ENCODE peak calls at places on chromosomes 7 and 10, in nine cellular contexts. S, T, M, E, I, H, R, G and N are unnamed samples.

GRCh38 chr10:48526371-48526821 is 78.5 kb downstream of the ARHGAP22 start:
- DNase-seq in H (no peak), T (no peak), R (no peak), G (peak), E (no peak), S (no peak), I (no peak), M (no peak), N (peak)

GRCh38 chr10:129372168-129372567 is 94.9 kb upstream of the MGMT start:
- DNase-seq in S (no peak), R (no peak), H (no peak), I (no peak), M (no peak), E (no peak), G (no peak), T (no peak), N (no peak)

GRCh38 chr10:125217986-125218675 is 57.8 kb upstream of the CTBP2 start:
- DNase-seq in I (no peak), E (no peak), G (no peak), M (no peak), T (no peak), S (no peak), H (no peak), R (no peak), N (no peak)

GRCh38 chr10:15175587-15175986 is 7.1 kb upstream of the NMT2 start:
- DNase-seq in R (no peak), M (no peak), E (no peak), S (no peak), G (no peak), H (no peak), T (no peak), I (no peak), N (no peak)

GRCh38 chr7:597348-598178 is 77.9 kb upstream of the PDGFA start:
- DNase-seq in R (no peak), S (no peak), H (no peak), M (no peak), G (no peak), I (no peak), T (no peak), E (no peak), N (no peak)

GRCh38 chr7:126501617-126502016 is 751.1 kb downstream of the GRM8 start:
- DNase-seq in G (no peak), M (peak), S (no peak), R (no peak), E (no peak), I (no peak), T (no peak), H (no peak), N (no peak)

GRCh38 chr10:124300735-124301134 is 118.0 kb downstream of the OAT start:
- DNase-seq in S (no peak), G (no peak), M (no peak), T (no peak), H (no peak), E (no peak), I (no peak), R (no peak), N (no peak)

GRCh38 chr10:44988957-44989620 is 10.5 kb upstream of the DEPP1 start:
- DNase-seq in M (no peak), R (no peak), G (peak), I (no peak), H (no peak), S (no peak), T (no peak), E (peak), N (no peak)

GRCh38 chr10:81680374-81680773 is 194.6 kb upstream of the NRG3 start:
- DNase-seq in E (no peak), I (no peak), G (no peak), M (no peak), R (no peak), T (no peak), S (no peak), H (no peak), N (no peak)

GRCh38 chr7:26083113-26083512 is 68.9 kb upstream of the NFE2L3 start:
- DNase-seq in S (no peak), G (no peak), R (no peak), M (no peak), H (no peak), E (no peak), T (no peak), I (no peak), N (peak)

GRCh38 chr10:56449770-56450169 is 88.7 kb upstream of the ZWINT start:
- DNase-seq in T (no peak), G (no peak), H (no peak), E (no peak), M (no peak), S (peak), R (no peak), I (no peak), N (no peak)

GRCh38 chr10:99658622-99659030 is 683 bp upstream of the ENTPD7 start:
- DNase-seq in I (peak), T (peak), E (peak), H (peak), R (no peak), M (peak), G (peak), S (no peak), N (peak)

GRCh38 chr7:14973712-14974428 is 71.3 kb upstream of the DGKB start:
- DNase-seq in T (no peak), E (no peak), M (no peak), S (no peak), G (no peak), I (no peak), H (no peak), R (no peak), N (no peak)

GRCh38 chr7:98138679-98139078 is 32.0 kb downstream of the LMTK2 start:
- DNase-seq in M (no peak), R (no peak), T (no peak), I (no peak), E (no peak), G (no peak), S (no peak), H (no peak), N (no peak)

GRCh38 chr10:132115736-132116135 is 50.0 kb downstream of the JAKMIP3 start:
- DNase-seq in R (no peak), E (no peak), G (peak), S (no peak), M (no peak), I (no peak), H (peak), T (no peak), N (peak)

GRCh38 chr10:120832106-120832505 is 19.1 kb upstream of the WDR11 start:
- DNase-seq in E (no peak), R (no peak), H (no peak), M (no peak), G (no peak), S (no peak), T (no peak), I (no peak), N (no peak)

GRCh38 chr10:7962592-7962991 is 91.9 kb upstream of the GATA3 start:
- DNase-seq in M (no peak), H (no peak), T (no peak), G (no peak), I (no peak), E (no peak), S (no peak), R (no peak), N (no peak)

GRCh38 chr10:60359066-60359465 is 30.6 kb downstream of the ANK3 start:
- DNase-seq in S (no peak), M (no peak), G (no peak), H (no peak), E (no peak), T (no peak), I (no peak), R (no peak), N (no peak)

GRCh38 chr10:17682236-17682946 is 38.4 kb downstream of the STAM start:
- DNase-seq in H (no peak), I (no peak), E (no peak), M (no peak), S (no peak), T (no peak), R (no peak), G (no peak), N (no peak)

GRCh38 chr10:13563481-13564445 is 23.0 kb upstream of the PRPF18 start:
- DNase-seq in M (no peak), G (no peak), T (no peak), E (no peak), H (no peak), I (no peak), R (no peak), S (no peak), N (peak)

GRCh38 chr10:123299598-123299997 is 145.4 kb downstream of the BUB3 start:
- DNase-seq in T (no peak), M (no peak), H (no peak), S (no peak), I (no peak), R (no peak), G (no peak), E (no peak), N (no peak)

GRCh38 chr10:58666024-58666423 is 153.4 kb downstream of the BICC1 start:
- DNase-seq in T (no peak), I (no peak), S (no peak), E (no peak), G (no peak), R (no peak), H (no peak), M (no peak), N (peak)

GRCh38 chr10:120495226-120495625 is 38.2 kb downstream of the PLPP4 start:
- DNase-seq in G (peak), M (no peak), H (no peak), R (no peak), I (no peak), S (no peak), T (no peak), E (no peak), N (peak)

GRCh38 chr7:70886547-70886946 is 245.4 kb upstream of the GALNT17 start:
- DNase-seq in S (no peak), T (no peak), M (no peak), E (no peak), R (no peak), I (no peak), G (peak), H (no peak), N (no peak)

GRCh38 chr7:25481891-25482290 is 253.6 kb upstream of the NPVF start:
- DNase-seq in T (no peak), R (no peak), I (no peak), S (no peak), H (no peak), E (no peak), M (no peak), G (no peak), N (no peak)

GRCh38 chr10:61895898-61896605 is 5.4 kb upstream of the ARID5B start:
- DNase-seq in R (no peak), S (no peak), G (no peak), H (no peak), I (no peak), E (no peak), T (no peak), M (no peak), N (no peak)

GRCh38 chr10:78902815-78903214 is 166.0 kb upstream of the ZMIZ1 start:
- DNase-seq in E (no peak), M (no peak), T (no peak), G (peak), I (no peak), R (no peak), S (no peak), H (no peak), N (no peak)

GRCh38 chr7:157490465-157490912 is 153.7 kb downstream of the DNAJB6 start:
- DNase-seq in T (peak), E (peak), R (peak), M (no peak), S (peak), I (no peak), G (peak), H (no peak), N (peak)

GRCh38 chr10:99964791-99965190 is 45.0 kb downstream of the DNMBP start:
- DNase-seq in R (no peak), I (no peak), H (no peak), T (no peak), S (no peak), G (no peak), E (no peak), M (no peak), N (peak)

GRCh38 chr7:93920496-93921189 is 892 bp upstream of the GNG11 start:
- DNase-seq in R (no peak), H (no peak), T (no peak), I (no peak), G (no peak), E (no peak), S (no peak), M (no peak), N (no peak)